ENCODE peak calls at places on chromosomes 11 and 22, in ten cellular contexts. G is heart right ventricle, V is RWPE2, S is lower lobe of right lung, N is uterus, I is Peyer's patch, B is right atrium auricular region, W is PC-9, J is endodermal cell, Q is suprapubic skin. X is an unnamed sample.
A peak's percentile ranks its signal among the peaks of the same experiment; 100 is the strongest.

GRCh38 chr22:32634424-32634981 is 159.9 kb downstream of the FBXO7 start:
- DNase-seq in V (no peak), N (no peak), B (no peak), G (no peak), Q (no peak), W (no peak), S (no peak), I (no peak), J (no peak), X (no peak)

GRCh38 chr11:24142062-24142461 is 354.8 kb upstream of the LUZP2 start:
- DNase-seq in N (no peak), J (no peak), V (no peak), Q (no peak), G (no peak), S (no peak), B (no peak), W (no peak), I (no peak), X (no peak)

GRCh38 chr11:118921121-118921928 is 4.4 kb downstream of the BCL9L start:
- DNase-seq in J (peak; percentile 93), Q (no peak), S (peak; percentile 80), N (peak; percentile 85), B (peak; percentile 91), I (peak; percentile 40), W (peak; percentile 88), G (peak; percentile 54), V (peak; percentile 81), X (peak; percentile 77)

GRCh38 chr11:37689951-37690350 is 1091.9 kb upstream of the RAG2 start:
- DNase-seq in G (no peak), W (no peak), J (no peak), B (no peak), N (no peak), V (no peak), S (no peak), I (no peak), Q (no peak), X (no peak)

GRCh38 chr11:128872094-128872493 is 5.0 kb upstream of the KCNJ1 start:
- DNase-seq in B (no peak), V (no peak), I (no peak), S (no peak), J (no peak), G (no peak), N (no peak), W (no peak), Q (no peak), X (no peak)

GRCh38 chr22:42721045-42721434 is 370 bp upstream of the A4GALT start:
- DNase-seq in J (no peak), B (no peak), N (no peak), V (no peak), Q (no peak), S (no peak), I (no peak), G (no peak), W (no peak), X (no peak)

GRCh38 chr11:46562527-46562926 is 31.3 kb downstream of the AMBRA1 start:
- DNase-seq in I (no peak), Q (no peak), G (no peak), J (no peak), W (no peak), N (no peak), V (no peak), S (no peak), B (no peak), X (no peak)

GRCh38 chr11:113562981-113563461 is 87.8 kb upstream of the DRD2 start:
- DNase-seq in W (no peak), I (no peak), S (no peak), N (no peak), J (peak; percentile 36), B (no peak), V (no peak), Q (no peak), G (no peak), X (no peak)

GRCh38 chr22:41401781-41402648 is 20.3 kb downstream of the TEF start:
- DNase-seq in J (no peak), Q (no peak), B (peak; percentile 77), V (no peak), G (peak; percentile 73), N (peak; percentile 60), I (no peak), W (peak; percentile 85), S (peak; percentile 81), X (peak; percentile 6)

GRCh38 chr11:107736546-107736945 is 24.7 kb upstream of the SLN start:
- DNase-seq in S (no peak), N (no peak), Q (no peak), J (no peak), I (no peak), G (no peak), V (no peak), B (no peak), W (no peak), X (no peak)

GRCh38 chr22:45628508-45628907 is 43.1 kb upstream of the ATXN10 start:
- DNase-seq in S (peak; percentile 17), J (peak; percentile 74), N (no peak), W (no peak), B (no peak), Q (no peak), G (no peak), V (no peak), I (no peak), X (no peak)

GRCh38 chr11:129862123-129862522 is 33.3 kb downstream of the NFRKB start:
- DNase-seq in N (no peak), Q (no peak), W (no peak), S (no peak), J (peak; percentile 57), B (no peak), V (no peak), I (no peak), G (no peak), X (no peak)

GRCh38 chr22:30325065-30325720 is 1.5 kb downstream of the TBC1D10A start:
- DNase-seq in Q (no peak), W (peak; percentile 56), N (peak; percentile 46), J (peak; percentile 61), G (peak; percentile 66), V (no peak), S (no peak), I (no peak), B (peak; percentile 84), X (peak; percentile 77)

GRCh38 chr11:77174559-77174958 is 46.5 kb downstream of the MYO7A start:
- DNase-seq in J (peak; percentile 63), S (peak; percentile 40), G (no peak), W (no peak), N (no peak), V (no peak), I (no peak), B (no peak), Q (no peak), X (no peak)

DNA sequence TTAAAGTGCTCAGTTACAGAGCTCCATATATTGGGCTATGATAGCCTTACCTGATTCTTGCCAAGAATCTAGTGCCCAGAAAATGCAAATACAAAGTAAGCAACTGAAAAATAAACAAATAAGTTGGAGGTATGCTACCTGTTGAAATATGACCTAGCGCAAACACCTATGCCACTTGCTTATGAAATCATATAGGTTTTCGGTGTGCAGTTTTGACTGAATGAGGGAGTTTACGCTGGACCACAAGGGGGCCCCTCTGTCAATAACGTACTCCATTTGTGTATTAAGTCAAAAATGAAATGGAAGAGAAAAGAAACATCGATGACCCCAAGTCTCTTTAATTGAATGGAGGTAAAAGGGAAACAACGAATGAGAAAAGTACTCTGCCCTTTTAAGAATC is 84.9 kb upstream of the TRIM77 start:
- DNase-seq in V (no peak), B (no peak), J (no peak), N (no peak), Q (no peak), G (no peak), S (no peak), I (no peak), W (no peak), X (no peak)
- TF ChIP-seq CTCF in V (no peak), B (no peak), J (peak; percentile 66), N (no peak), Q (no peak), G (no peak), S (no peak), I (no peak), W (no peak), X (peak; percentile 42)

DNA sequence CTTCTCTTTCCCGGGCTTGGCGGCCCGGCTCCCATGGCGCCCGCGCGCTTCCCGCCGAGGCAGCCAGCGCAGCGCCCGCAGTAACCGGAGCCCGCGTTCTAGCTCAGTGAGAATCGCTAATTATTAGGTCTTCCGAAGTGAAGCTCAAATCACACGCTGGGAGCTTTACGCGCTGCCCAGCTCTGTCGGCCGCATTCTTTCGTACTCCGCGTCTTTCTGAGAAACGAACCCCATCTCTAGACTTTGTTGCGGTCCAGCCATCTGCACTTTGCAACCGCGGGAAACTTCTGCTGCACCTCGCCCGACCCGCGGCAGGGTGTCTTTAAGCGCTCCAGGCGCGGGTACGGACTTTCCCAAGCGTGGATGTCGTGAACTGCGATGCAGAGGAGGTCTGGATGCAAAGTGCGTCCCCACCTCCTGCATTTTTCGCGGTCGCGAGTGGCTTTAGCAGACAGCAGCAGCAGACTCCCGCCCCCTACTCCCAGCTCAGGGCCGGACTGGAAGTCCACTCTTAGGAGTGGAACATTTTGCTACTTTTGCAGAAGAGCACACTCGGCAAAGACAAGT is 6.0 kb upstream of the PAX6 start:
- DNase-seq in B (no peak), J (peak; percentile 72), Q (no peak), I (no peak), V (no peak), W (no peak), N (no peak), S (no peak), G (no peak), X (no peak)
- H3K27me3 ChIP-seq in B (peaks cover 90% of the 10 kb centered on the region), J (peaks cover 99% of the 10 kb centered on the region), Q (peaks cover 100% of the 10 kb centered on the region), I (peaks cover 86% of the 10 kb centered on the region), V (peaks cover 99% of the 10 kb centered on the region), W (no peaks in the 10 kb centered on the region), N (peaks cover 86% of the 10 kb centered on the region), S (peaks cover 99% of the 10 kb centered on the region), G (peaks cover 100% of the 10 kb centered on the region), X (peaks cover 96% of the 10 kb centered on the region)

DNA sequence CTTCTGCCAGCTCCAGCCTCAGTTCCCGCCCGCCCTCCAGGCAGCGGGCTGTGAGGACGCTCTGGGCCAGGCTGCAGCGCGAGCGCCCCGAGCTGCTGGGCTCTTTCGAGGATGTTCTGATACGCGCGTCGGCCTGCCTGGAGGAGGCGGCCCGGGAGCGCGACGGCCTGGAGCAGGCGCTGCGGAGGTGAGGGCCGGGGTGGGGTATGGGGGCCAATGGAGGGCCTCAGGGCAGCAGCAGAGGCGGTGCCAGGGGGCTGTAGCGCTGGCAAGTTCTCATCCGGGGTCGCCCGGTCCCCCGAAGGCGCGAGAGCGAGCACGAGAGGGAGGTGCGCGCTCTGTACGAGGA is 2.2 kb downstream of the CRACR2B start:
- DNase-seq in I (no peak), N (no peak), V (no peak), J (no peak), Q (no peak), G (no peak), B (no peak), S (no peak), W (peak; percentile 2), X (no peak)
- H3K27ac ChIP-seq in I (peak overlapping the region; percentile 11), N (no peak overlapping the region), V (no peak overlapping the region), J (no peak overlapping the region), Q (peak overlapping the region; percentile 43), G (peak overlapping the region; percentile 85), B (peak overlapping the region; percentile 75), S (peak overlapping the region; percentile 86), W (no peak overlapping the region), X (no peak overlapping the region)

DNA sequence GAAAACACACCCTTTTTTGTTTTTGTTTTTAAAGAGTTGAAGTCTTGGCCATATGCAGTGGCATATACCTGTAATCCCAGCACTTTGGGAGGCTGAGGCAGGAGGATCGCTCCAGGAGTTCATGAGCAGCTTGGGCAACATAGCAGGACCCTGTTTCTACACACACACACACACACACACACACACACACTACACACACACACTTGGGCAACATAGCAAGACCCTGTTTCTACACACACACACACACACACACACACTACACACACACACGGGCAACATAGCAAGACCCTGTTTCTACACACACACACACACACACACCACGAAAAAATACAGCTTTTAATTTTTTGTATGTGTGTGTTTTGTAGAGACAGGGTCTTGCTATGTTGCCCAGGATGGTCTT is 54.5 kb downstream of the HIPK3 start:
- DNase-seq in G (no peak), W (no peak), J (no peak), N (no peak), Q (no peak), B (no peak), I (no peak), S (no peak), V (no peak), X (no peak)
- TF ChIP-seq CTCF in G (no peak), W (no peak), J (no peak), N (no peak), Q (no peak), B (no peak), I (no peak), S (no peak), V (no peak), X (no peak)